ENCODE peak calls at places on chromosome 17, in nine cellular contexts. U is GM12891; K is progenitor cell of endocrine pancreas; H is activated gamma-delta T cell treated with Interleukin-2 at 50 U/mL for 16 hours; O is stromal cell of bone marrow; J is thoracic aorta; F is activated CD4-positive, alpha-beta T cell treated with anti-CD3 and anti-CD28 coated beads for 24 hours; T is kidney tubule cell; W is stimulated activated CD4-positive, alpha-beta T cell treated with anti-CD3 and anti-CD28 coated beads, Interleukin-1b, Interleukin-23, amount 100 ng/mL, for 24 hours. V is an unnamed sample.
A peak's percentile ranks its signal among the peaks of the same experiment; 100 is the strongest.

GRCh38 chr17:61393904-61394629 is 5.6 kb upstream of the TBX2 start:
- DNase-seq in U (no peak), K (no peak), H (no peak), O (no peak), J (no peak), F (no peak), T (no peak), W (no peak), V (no peak)

GRCh38 chr17:74960739-74961342 is 11.7 kb downstream of the HID1 start:
- DNase-seq in U (peak; percentile 63), K (peak; percentile 41), H (peak; percentile 16), O (no peak), J (no peak), F (peak; percentile 55), T (peak; percentile 62), W (no peak), V (no peak)

GRCh38 chr17:18368948-18369347 is 5.6 kb upstream of the SHMT1 start:
- DNase-seq in U (no peak), K (no peak), H (no peak), O (no peak), J (no peak), F (no peak), T (no peak), W (no peak), V (no peak)

GRCh38 chr17:68134731-68135130 is 99.2 kb downstream of the KPNA2 start:
- DNase-seq in U (no peak), K (no peak), H (no peak), O (no peak), J (no peak), F (no peak), T (no peak), W (no peak), V (no peak)

GRCh38 chr17:57480438-57481196 is 224.3 kb downstream of the MSI2 start:
- DNase-seq in U (no peak), K (no peak), H (no peak), O (no peak), J (no peak), F (no peak), T (peak; percentile 72), W (no peak), V (no peak)

GRCh38 chr17:11304568-11304967 is 63.6 kb downstream of the SHISA6 start:
- DNase-seq in U (no peak), K (no peak), H (no peak), O (no peak), J (no peak), F (no peak), T (no peak), W (no peak), V (no peak)

GRCh38 chr17:56172517-56172982 is 19.3 kb downstream of the ANKFN1 start:
- DNase-seq in U (no peak), K (no peak), H (no peak), O (no peak), J (no peak), F (no peak), T (no peak), W (no peak), V (no peak)

GRCh38 chr17:50689956-50690886 is 17.5 kb downstream of the ANKRD40 start:
- DNase-seq in U (no peak), K (no peak), H (no peak), O (no peak), J (no peak), F (no peak), T (no peak), W (no peak), V (no peak)

GRCh38 chr17:80827646-80828643 is 163.7 kb upstream of the CHMP6 start:
- DNase-seq in U (no peak), K (no peak), H (no peak), O (no peak), J (no peak), F (no peak), T (no peak), W (no peak), V (no peak)

GRCh38 chr17:83192161-83192788 is 112.9 kb downstream of the METRNL start:
- DNase-seq in U (no peak), K (no peak), H (no peak), O (peak; percentile 54), J (no peak), F (no peak), T (peak; percentile 35), W (no peak), V (peak; percentile 83)

GRCh38 chr17:8794636-8795035 is 4.5 kb downstream of the MFSD6L start:
- DNase-seq in U (no peak), K (no peak), H (no peak), O (no peak), J (no peak), F (no peak), T (no peak), W (no peak), V (no peak)

GRCh38 chr17:41724476-41725030 is 9.9 kb downstream of the HAP1 start:
- DNase-seq in U (no peak), K (no peak), H (no peak), O (no peak), J (no peak), F (no peak), T (no peak), W (no peak), V (no peak)

GRCh38 chr17:29412780-29413565 is 22.8 kb downstream of the TAOK1 start:
- DNase-seq in U (no peak), K (no peak), H (no peak), O (peak; percentile 41), J (no peak), F (no peak), T (peak; percentile 62), W (no peak), V (no peak)

GRCh38 chr17:4738136-4739121 is 1.2 kb upstream of the ZMYND15 start:
- DNase-seq in U (no peak), K (no peak), H (no peak), O (no peak), J (no peak), F (no peak), T (peak; percentile 96), W (no peak), V (no peak)

GRCh38 chr17:39393732-39394131 is 7.7 kb downstream of the FBXL20 start:
- DNase-seq in U (no peak), K (no peak), H (no peak), O (no peak), J (no peak), F (no peak), T (no peak), W (no peak), V (no peak)

GRCh38 chr17:21094298-21094704 is 32.5 kb upstream of the DHRS7B start:
- DNase-seq in U (no peak), K (no peak), H (no peak), O (no peak), J (no peak), F (no peak), T (no peak), W (no peak), V (no peak)

GRCh38 chr17:27959382-27959709 is 66.2 kb upstream of the LYRM9 start:
- DNase-seq in U (no peak), K (no peak), H (no peak), O (no peak), J (no peak), F (no peak), T (peak; percentile 47), W (no peak), V (no peak)

GRCh38 chr17:7023576-7024401 is 939 bp downstream of the BCL6B start:
- DNase-seq in U (peak; percentile 74), K (peak; percentile 58), H (peak; percentile 88), O (peak; percentile 41), J (no peak), F (peak; percentile 96), T (peak; percentile 83), W (peak; percentile 85), V (peak; percentile 93)